ENCODE peak calls at places on chromosomes 5 and 9, in seven cellular contexts. S is H54; M is stimulated activated effector memory CD8-positive, alpha-beta T cell treated with anti-CD3 and anti-CD28 coated beads, Interleukin-12 subunit alpha, Interleukin-12 subunit beta, amount 100 ng/mL, for 72 hours; D is central memory CD4-positive, alpha-beta T cell; K is HuH-7.5; U is D341Med; J is fibroblast of lung. Y is an unnamed sample.

GRCh38 chr9:106322741-106323140 is 540.2 kb upstream of the ZNF462 start:
- DNase-seq in M (no peak), U (no peak), J (no peak), K (no peak), D (no peak), S (no peak), Y (no peak)

GRCh38 chr9:130668694-130669093 is 4.3 kb downstream of the PRDM12 start:
- DNase-seq in J (no peak), K (no peak), S (no peak), D (no peak), M (no peak), U (peak), Y (no peak)

GRCh38 chr9:136570916-136571315 is 25.1 kb upstream of the NOTCH1 start:
- DNase-seq in U (no peak), K (no peak), D (no peak), M (no peak), J (no peak), S (no peak), Y (no peak)

GRCh38 chr5:172437445-172438303 is 16.7 kb downstream of the SH3PXD2B start:
- DNase-seq in D (no peak), M (no peak), K (no peak), U (no peak), J (peak), S (no peak), Y (no peak)

GRCh38 chr9:306907-307306 is 92.2 kb downstream of the DOCK8 start:
- DNase-seq in J (no peak), D (peak), K (no peak), S (no peak), M (peak), U (peak), Y (no peak)

GRCh38 chr9:123713282-123713681 is 216.6 kb downstream of the DENND1A start:
- DNase-seq in U (no peak), D (no peak), M (no peak), J (no peak), K (no peak), S (no peak), Y (no peak)

GRCh38 chr9:124078641-124079040 is 67.1 kb downstream of the LHX2 start:
- DNase-seq in S (peak), D (no peak), M (no peak), J (peak), U (no peak), K (no peak), Y (peak)

GRCh38 chr9:33263936-33264472 is 504 bp downstream of the BAG1 start:
- DNase-seq in M (no peak), J (peak), K (no peak), U (peak), S (no peak), D (peak), Y (no peak)

GRCh38 chr5:31435730-31436129 is 96.2 kb downstream of the DROSHA start:
- DNase-seq in S (no peak), M (no peak), U (no peak), J (no peak), K (no peak), D (no peak), Y (no peak)

GRCh38 chr9:71744754-71745521 is 23.4 kb downstream of the CEMIP2 start:
- DNase-seq in J (no peak), M (no peak), D (no peak), S (no peak), U (no peak), K (no peak), Y (no peak)

GRCh38 chr5:172875372-172876279 is 41.6 kb downstream of the ERGIC1 start:
- DNase-seq in J (no peak), U (no peak), M (no peak), K (no peak), D (no peak), S (no peak), Y (no peak)

GRCh38 chr9:15642369-15642962 is 89.6 kb downstream of the CCDC171 start:
- DNase-seq in U (peak), K (peak), D (no peak), S (peak), M (no peak), J (peak), Y (peak)

GRCh38 chr5:132659598-132660493 is 1.9 kb downstream of the IL13 start:
- DNase-seq in S (no peak), D (no peak), U (no peak), K (no peak), M (no peak), J (no peak), Y (no peak)

GRCh38 chr5:8349855-8350254 is 480.9 kb downstream of the MTRR start:
- DNase-seq in U (no peak), M (no peak), K (no peak), S (no peak), D (no peak), J (no peak), Y (no peak)

GRCh38 chr5:78560456-78560855 is 88.1 kb downstream of the LHFPL2 start:
- DNase-seq in S (no peak), M (no peak), D (no peak), K (no peak), U (no peak), J (no peak), Y (no peak)

GRCh38 chr9:112032733-112033132 is 136.1 kb downstream of the UGCG start:
- DNase-seq in U (no peak), K (no peak), S (no peak), J (peak), D (no peak), M (no peak), Y (no peak)

GRCh38 chr5:73550016-73550415 is 15.4 kb downstream of the ANKRA2 start:
- DNase-seq in U (no peak), M (no peak), K (no peak), D (no peak), J (no peak), S (no peak), Y (no peak)

GRCh38 chr5:146313027-146313426 is 25.6 kb upstream of the POU4F3 start:
- DNase-seq in D (no peak), K (no peak), J (no peak), S (no peak), M (no peak), U (no peak), Y (no peak)

GRCh38 chr9:89507626-89508025 is 9.7 kb upstream of the SEMA4D start:
- DNase-seq in U (no peak), S (no peak), M (no peak), J (no peak), D (no peak), K (no peak), Y (no peak)

GRCh38 chr9:37639109-37639748 is 11.5 kb upstream of the FRMPD1 start:
- DNase-seq in M (no peak), K (no peak), U (no peak), D (no peak), S (no peak), J (peak), Y (no peak)

GRCh38 chr5:135185461-135186075 is 151.5 kb upstream of the PITX1 start:
- DNase-seq in M (no peak), S (no peak), J (peak), U (peak), D (no peak), K (no peak), Y (peak)

GRCh38 chr5:16744164-16744880 is 127.5 kb upstream of the RETREG1 start:
- DNase-seq in U (no peak), M (no peak), S (no peak), J (no peak), K (no peak), D (no peak), Y (no peak)

GRCh38 chr9:88143179-88143578 is 4.9 kb upstream of the SPATA31C2 start:
- DNase-seq in D (no peak), M (no peak), J (no peak), S (no peak), K (no peak), U (no peak), Y (no peak)

GRCh38 chr5:149940077-149940574 is 4.5 kb downstream of the PDE6A start:
- DNase-seq in J (peak), M (no peak), U (no peak), K (no peak), S (no peak), D (no peak), Y (no peak)

GRCh38 chr5:36744041-36744677 is 132.4 kb upstream of the NIPBL start:
- DNase-seq in U (no peak), D (no peak), K (no peak), S (no peak), M (no peak), J (no peak), Y (no peak)

Y was measured in astrocyte of the cerebellum.